ENCODE peak calls at places on chromosomes 2 and 18, in four cellular contexts. W is H9, O is mesendoderm, M is H1. C is an unnamed sample.

GRCh38 chr2:69260666-69261065 is 126.4 kb downstream of the GFPT1 start:
- DNase-seq in M (no peak), O (no peak), W (no peak), C (peak)

GRCh38 chr2:181780159-181781081 is 100.1 kb upstream of the NEUROD1 start:
- DNase-seq in W (no peak), O (peak), M (no peak), C (peak)

GRCh38 chr2:107804608-107805498 is 21.8 kb upstream of the RGPD4 start:
- DNase-seq in W (no peak), M (no peak), O (no peak), C (no peak)

GRCh38 chr18:79685281-79685680 is 5.7 kb downstream of the CTDP1 start:
- DNase-seq in M (no peak), W (no peak), O (no peak), C (no peak)

GRCh38 chr2:152573168-152573567 is 144.1 kb downstream of the PRPF40A start:
- DNase-seq in M (no peak), W (no peak), O (peak), C (peak)

GRCh38 chr18:63069496-63069895 is 250.1 kb downstream of the BCL2 start:
- DNase-seq in W (no peak), O (no peak), M (no peak), C (no peak)

GRCh38 chr2:109712746-109713145 is 81.4 kb upstream of the RGPD5 start:
- DNase-seq in W (no peak), M (no peak), O (no peak), C (no peak)

GRCh38 chr2:170578596-170578995 is 136.5 kb upstream of the SP5 start:
- DNase-seq in W (no peak), M (no peak), O (no peak), C (no peak)

GRCh38 chr2:96511851-96512250 is 6.7 kb upstream of the NEURL3 start:
- DNase-seq in M (no peak), W (no peak), O (no peak), C (no peak)

GRCh38 chr2:176490061-176490861 is 221.0 kb downstream of the MTX2 start:
- DNase-seq in O (peak), W (peak), M (peak), C (no peak)

GRCh38 chr2:209556354-209556961 is 132.6 kb downstream of the MAP2 start:
- DNase-seq in O (peak), M (no peak), W (no peak), C (peak)

GRCh38 chr2:135337066-135337465 is 194.0 kb downstream of the ZRANB3 start:
- DNase-seq in M (no peak), O (no peak), W (no peak), C (no peak)

GRCh38 chr18:45284174-45284573 is 331.1 kb upstream of the SLC14A2 start:
- DNase-seq in W (peak), O (peak), M (no peak), C (no peak)

GRCh38 chr2:157696036-157696435 is 67.4 kb upstream of the ACVR1C start:
- DNase-seq in W (no peak), M (no peak), O (no peak), C (peak)

GRCh38 chr2:66695211-66695735 is 260.3 kb downstream of the MEIS1 start:
- DNase-seq in O (no peak), W (no peak), M (no peak), C (no peak)

GRCh38 chr2:206915136-206915535 is 24.2 kb upstream of the CPO start:
- DNase-seq in M (no peak), O (peak), W (no peak), C (peak)

GRCh38 chr2:144456680-144457079 is 63.2 kb downstream of the ZEB2 start:
- DNase-seq in W (no peak), O (no peak), M (no peak), C (peak)

GRCh38 chr2:55365303-55365702 is 54.4 kb downstream of the CCDC88A start:
- DNase-seq in W (no peak), O (no peak), M (no peak), C (peak)

GRCh38 chr18:34299828-34300227 is 75.1 kb upstream of the NOL4 start:
- DNase-seq in W (no peak), M (no peak), O (no peak), C (no peak)

GRCh38 chr2:134142903-134143302 is 111.0 kb upstream of the MGAT5 start:
- DNase-seq in M (no peak), W (no peak), O (peak), C (peak)

GRCh38 chr2:105711394-105711793 is 33.3 kb upstream of the NCK2 start:
- DNase-seq in O (no peak), W (no peak), M (no peak), C (no peak)

GRCh38 chr2:26687785-26688184 is 4.7 kb upstream of the KCNK3 start:
- DNase-seq in W (no peak), O (no peak), M (no peak), C (no peak)

GRCh38 chr2:147433822-147434221 is 411.0 kb upstream of the ACVR2A start:
- DNase-seq in W (no peak), O (no peak), M (no peak), C (no peak)

GRCh38 chr2:184743096-184743495 is 144.8 kb downstream of the ZNF804A start:
- DNase-seq in M (no peak), W (no peak), O (no peak), C (peak)

GRCh38 chr18:67553471-67553870 is 37.0 kb upstream of the DSEL start:
- DNase-seq in W (no peak), O (no peak), M (no peak), C (peak)

GRCh38 chr18:59820663-59821062 is 79.1 kb upstream of the PMAIP1 start:
- DNase-seq in M (no peak), O (no peak), W (no peak), C (peak)

GRCh38 chr2:27804146-27804545 is 32.6 kb downstream of the MRPL33 start:
- DNase-seq in O (no peak), M (no peak), W (no peak), C (peak)

GRCh38 chr2:19371996-19372582 is 13.7 kb upstream of the OSR1 start:
- DNase-seq in W (no peak), O (no peak), M (no peak), C (no peak)

GRCh38 chr2:52976132-52976949 is 791.3 kb upstream of the CHAC2 start:
- DNase-seq in W (peak), M (peak), O (peak), C (peak)

GRCh38 chr2:217887841-217888665 is 114.7 kb downstream of the TNS1 start:
- DNase-seq in O (peak), M (no peak), W (no peak), C (peak)

GRCh38 chr2:156897548-156897947 is 360.0 kb upstream of the GALNT5 start:
- DNase-seq in O (no peak), W (no peak), M (no peak), C (no peak)

GRCh38 chr2:240819404-240820013 is 510 bp downstream of the KIF1A start:
- DNase-seq in M (no peak), W (no peak), O (peak), C (no peak)

GRCh38 chr2:144580521-144581153 is 60.7 kb upstream of the ZEB2 start:
- DNase-seq in O (peak), W (no peak), M (no peak), C (no peak)

GRCh38 chr2:157627594-157628281 is 926 bp downstream of the ACVR1C start:
- DNase-seq in O (peak), M (no peak), W (peak), C (peak)

GRCh38 chr2:100984892-100985307 is 17.2 kb upstream of the RPL31 start:
- DNase-seq in O (peak), W (peak), M (peak), C (peak)

GRCh38 chr2:188580738-188581137 is 289.1 kb downstream of the GULP1 start:
- DNase-seq in M (no peak), O (no peak), W (no peak), C (no peak)

DNA sequence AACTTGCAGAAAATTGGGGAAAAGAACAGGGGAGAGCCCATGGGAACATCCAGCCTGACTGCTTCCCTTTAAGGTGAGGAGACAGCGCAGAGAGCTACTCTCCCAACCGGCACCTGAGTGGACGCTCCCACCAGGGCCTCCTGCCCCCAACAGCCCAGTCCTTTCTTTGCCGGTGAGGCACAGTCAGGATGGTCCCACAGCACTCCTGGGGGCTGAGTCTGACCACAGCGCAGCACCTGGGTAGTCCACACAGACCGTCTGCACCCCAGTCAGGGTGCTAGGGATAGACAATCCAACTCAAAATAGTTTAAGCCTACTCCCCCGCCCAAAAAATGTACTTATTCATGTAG is 74.5 kb downstream of the MEX3C start:
- DNase-seq in O (no peak), M (no peak), W (no peak), C (no peak)
- H4K5ac ChIP-seq in O (no peak), M (no peak), W (no peak), C (no peak)

GRCh38 chr2:231450548-231450989 is 13.7 kb downstream of the NCL start:
- DNase-seq in W (no peak), O (no peak), M (no peak), C (no peak)
- H2BK5ac ChIP-seq in W (no peak), O (no peak), M (no peak), C (no peak)

DNA sequence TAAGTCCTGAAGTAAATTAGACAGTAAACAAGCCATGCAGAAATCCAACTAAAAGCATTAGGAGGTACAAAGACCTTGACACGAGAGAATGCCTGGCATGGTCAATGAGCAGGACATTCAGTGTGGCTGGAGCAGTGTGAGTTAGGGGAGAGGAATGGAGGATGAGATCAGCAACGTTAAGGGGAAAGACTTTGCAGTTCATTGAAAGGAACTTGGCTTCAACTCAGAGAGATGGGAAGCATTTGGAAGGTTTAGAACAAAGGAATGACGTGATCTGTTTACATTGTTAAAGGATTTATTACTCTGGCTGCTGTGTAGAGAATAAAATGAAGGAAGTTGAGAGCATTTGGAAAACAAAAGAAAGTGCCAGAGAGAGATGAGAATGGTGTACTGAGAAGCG is 621.3 kb downstream of the XIRP2 start:
- DNase-seq in M (peak), O (peak), W (peak), C (peak)
- H4K5ac ChIP-seq in M (no peak), O (no peak), W (no peak), C (no peak)

DNA sequence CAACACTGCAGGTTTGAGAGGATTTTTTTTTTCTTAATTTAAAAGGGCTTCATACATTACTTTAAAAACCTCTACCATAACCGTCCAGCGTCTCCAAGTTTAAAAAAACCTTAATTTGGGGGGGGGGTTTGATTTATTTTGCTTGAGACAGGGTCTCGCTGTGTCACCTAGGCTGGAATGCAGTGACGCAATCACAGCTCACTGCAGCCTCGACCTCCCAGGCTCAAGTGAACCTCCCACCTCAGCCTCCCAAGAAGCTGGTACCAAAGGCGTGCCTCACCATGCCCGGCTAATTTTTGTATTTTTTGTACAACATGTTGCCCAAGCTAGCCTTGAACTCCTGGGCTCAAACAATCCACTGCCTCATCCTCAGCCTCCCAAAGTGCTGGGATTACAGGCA is 36.9 kb downstream of the ADAM17 start:
- DNase-seq in M (no peak), O (no peak), W (no peak), C (no peak)
- H2BK5ac ChIP-seq in M (no peak), O (no peak), W (no peak), C (no peak)

DNA sequence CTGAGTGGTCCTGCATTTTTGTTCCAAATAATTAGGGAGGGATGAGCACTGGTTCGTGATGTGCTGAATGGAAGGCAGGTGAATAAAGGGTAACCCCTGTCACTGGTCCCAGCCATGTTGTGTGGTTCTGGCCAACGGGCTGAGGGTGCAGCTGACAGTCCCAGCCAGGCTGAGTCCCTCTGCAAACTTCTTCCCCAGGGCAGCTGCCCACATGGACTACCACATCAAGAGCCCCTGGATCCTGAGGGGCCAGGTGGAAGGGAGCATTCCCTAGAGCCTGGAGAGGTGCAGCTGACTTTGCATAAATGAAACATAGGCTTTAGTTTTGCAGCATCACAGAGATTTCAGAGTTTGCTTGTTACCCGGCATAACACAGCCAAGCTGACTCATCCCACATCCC is 219.8 kb upstream of the MYT1L start:
- DNase-seq in W (no peak), O (no peak), M (no peak), C (no peak)
- H4K5ac ChIP-seq in W (no peak), O (no peak), M (no peak), C (no peak)

GRCh38 chr2:138329167-138329566 is 172.4 kb upstream of the SPOPL start:
- DNase-seq in O (no peak), M (no peak), W (no peak), C (no peak)
- H2BK5ac ChIP-seq in O (no peak), M (no peak), W (no peak), C (no peak)

C was measured in IMR-90.